ENCODE peak calls at places on chromosomes 7 and 10, in six cellular contexts. V, A, G, J, L and I are unnamed samples.
A peak's percentile ranks its signal among the peaks of the same experiment; 100 is the strongest.

GRCh38 chr10:61896854-61897661 is 4.4 kb upstream of the ARID5B start:
- DNase-seq in J (peak; percentile 88), G (peak; percentile 79), L (peak; percentile 85), V (peak; percentile 89), A (peak; percentile 74), I (peak; percentile 67)

GRCh38 chr7:45888185-45888992 is at the start of gene IGFBP1:
- DNase-seq in A (peak; percentile 95), G (peak; percentile 60), V (no peak), L (no peak), J (no peak), I (peak; percentile 83)

GRCh38 chr10:718143-718700 is 28.8 kb upstream of the DIP2C start:
- DNase-seq in G (no peak), V (no peak), A (peak; percentile 36), L (no peak), J (no peak), I (no peak)

GRCh38 chr10:44818721-44819127 is 92.4 kb upstream of the TMEM72 start:
- DNase-seq in J (no peak), V (no peak), G (no peak), A (no peak), L (no peak), I (no peak)

GRCh38 chr10:97020452-97021400 is 165.0 kb downstream of the SLIT1 start:
- DNase-seq in V (no peak), J (no peak), A (no peak), L (no peak), G (no peak), I (no peak)

GRCh38 chr10:29496341-29497162 is 138.2 kb downstream of the SVIL start:
- DNase-seq in G (peak; percentile 97), L (no peak), A (peak; percentile 49), J (peak; percentile 74), V (peak; percentile 73), I (peak; percentile 84)

GRCh38 chr7:115293628-115294236 is 371.8 kb downstream of the MDFIC start:
- DNase-seq in A (no peak), L (no peak), J (no peak), V (no peak), G (no peak), I (no peak)

GRCh38 chr10:133311570-133311969 is 2.9 kb downstream of the ZNF511 start:
- DNase-seq in J (no peak), A (no peak), V (no peak), G (no peak), L (no peak), I (no peak)

GRCh38 chr10:30986027-30986672 is 45.5 kb downstream of the ZNF438 start:
- DNase-seq in L (no peak), V (no peak), G (no peak), A (no peak), J (no peak), I (no peak)

GRCh38 chr10:131233611-131234258 is 77.8 kb downstream of the TCERG1L start:
- DNase-seq in G (no peak), L (no peak), J (no peak), A (no peak), V (no peak), I (no peak)

GRCh38 chr7:69819306-69819705 is 221.0 kb downstream of the AUTS2 start:
- DNase-seq in V (no peak), J (no peak), L (no peak), A (no peak), G (no peak), I (no peak)

GRCh38 chr7:41336981-41337380 is 365.9 kb downstream of the INHBA start:
- DNase-seq in L (no peak), J (no peak), G (no peak), V (no peak), A (no peak), I (no peak)

GRCh38 chr10:86346169-86346793 is 20.3 kb downstream of the GRID1 start:
- DNase-seq in J (no peak), V (no peak), L (no peak), G (no peak), A (no peak), I (peak; percentile 92)

GRCh38 chr10:115936926-115937755 is 335.9 kb downstream of the GFRA1 start:
- DNase-seq in A (no peak), J (no peak), L (no peak), G (no peak), V (no peak), I (no peak)

GRCh38 chr10:102633282-102633681 is 11.0 kb upstream of the TRIM8 start:
- DNase-seq in G (no peak), L (no peak), J (no peak), A (no peak), V (no peak), I (no peak)

GRCh38 chr10:118568327-118568848 is 27.1 kb downstream of the PRLHR start:
- DNase-seq in A (peak; percentile 59), V (peak; percentile 58), L (peak; percentile 17), G (peak; percentile 54), J (peak; percentile 48), I (peak; percentile 63)

GRCh38 chr7:45863715-45864114 is 9.2 kb downstream of the CCDC201 start:
- DNase-seq in A (peak; percentile 23), J (no peak), V (no peak), G (peak; percentile 69), L (no peak), I (no peak)

GRCh38 chr7:83751217-83751616 is 102.3 kb upstream of the SEMA3E start:
- DNase-seq in L (no peak), V (no peak), A (no peak), J (no peak), G (no peak), I (no peak)

GRCh38 chr7:156194813-156195212 is 382.6 kb upstream of the SHH start:
- DNase-seq in L (no peak), A (no peak), G (no peak), J (no peak), V (no peak), I (no peak)

GRCh38 chr10:22598488-22598887 is 115.9 kb downstream of the PIP4K2A start:
- DNase-seq in J (peak; percentile 27), G (no peak), A (no peak), V (no peak), L (no peak), I (peak; percentile 45)

GRCh38 chr7:141889323-141889722 is 26.9 kb upstream of the OR9A4 start:
- DNase-seq in V (no peak), A (no peak), G (no peak), J (no peak), L (no peak), I (no peak)
- TF ChIP-seq RAD21 in V (no peak), A (no peak), G (no peak), J (no peak), L (no peak), I (no peak)

GRCh38 chr7:12235970-12236369 is 24.9 kb downstream of the TMEM106B start:
- DNase-seq in G (no peak), L (no peak), J (no peak), A (no peak), V (no peak), I (no peak)

GRCh38 chr7:12237007-12237406 is 25.9 kb downstream of the TMEM106B start:
- DNase-seq in J (no peak), A (no peak), L (no peak), V (no peak), G (no peak), I (no peak)

GRCh38 chr7:12244694-12245093 is 33.6 kb downstream of the TMEM106B start:
- DNase-seq in G (no peak), J (no peak), L (no peak), A (no peak), V (no peak), I (no peak)

GRCh38 chr7:12244129-12244528 is 33.0 kb downstream of the TMEM106B start:
- DNase-seq in J (peak; percentile 10), G (peak; percentile 47), A (peak; percentile 43), L (no peak), V (peak; percentile 10), I (peak; percentile 22)

DNA sequence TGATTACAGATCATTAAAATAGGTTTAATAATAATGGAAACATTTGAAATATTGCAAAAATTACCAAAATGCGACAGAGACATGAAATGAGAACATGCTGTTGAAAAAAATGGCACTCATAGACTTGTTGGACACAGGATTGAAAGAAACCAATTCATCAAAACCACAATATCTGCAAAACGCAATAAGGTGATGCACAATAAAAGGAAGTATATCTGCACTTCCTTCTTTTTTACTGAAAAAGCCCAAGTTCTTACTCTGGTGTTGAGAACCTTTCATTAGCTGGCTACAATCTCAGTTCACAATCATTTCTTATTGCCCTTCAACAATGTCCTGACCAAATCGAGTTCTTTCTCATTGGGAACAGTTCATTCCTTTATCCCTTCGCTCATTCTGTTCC is 28.7 kb downstream of the TMEM106B start:
- DNase-seq in G (no peak), J (no peak), V (no peak), L (no peak), A (no peak), I (no peak)
- TF ChIP-seq RFX5 in G (no peak), J (no peak), V (no peak), L (no peak), A (no peak), I (no peak)

DNA sequence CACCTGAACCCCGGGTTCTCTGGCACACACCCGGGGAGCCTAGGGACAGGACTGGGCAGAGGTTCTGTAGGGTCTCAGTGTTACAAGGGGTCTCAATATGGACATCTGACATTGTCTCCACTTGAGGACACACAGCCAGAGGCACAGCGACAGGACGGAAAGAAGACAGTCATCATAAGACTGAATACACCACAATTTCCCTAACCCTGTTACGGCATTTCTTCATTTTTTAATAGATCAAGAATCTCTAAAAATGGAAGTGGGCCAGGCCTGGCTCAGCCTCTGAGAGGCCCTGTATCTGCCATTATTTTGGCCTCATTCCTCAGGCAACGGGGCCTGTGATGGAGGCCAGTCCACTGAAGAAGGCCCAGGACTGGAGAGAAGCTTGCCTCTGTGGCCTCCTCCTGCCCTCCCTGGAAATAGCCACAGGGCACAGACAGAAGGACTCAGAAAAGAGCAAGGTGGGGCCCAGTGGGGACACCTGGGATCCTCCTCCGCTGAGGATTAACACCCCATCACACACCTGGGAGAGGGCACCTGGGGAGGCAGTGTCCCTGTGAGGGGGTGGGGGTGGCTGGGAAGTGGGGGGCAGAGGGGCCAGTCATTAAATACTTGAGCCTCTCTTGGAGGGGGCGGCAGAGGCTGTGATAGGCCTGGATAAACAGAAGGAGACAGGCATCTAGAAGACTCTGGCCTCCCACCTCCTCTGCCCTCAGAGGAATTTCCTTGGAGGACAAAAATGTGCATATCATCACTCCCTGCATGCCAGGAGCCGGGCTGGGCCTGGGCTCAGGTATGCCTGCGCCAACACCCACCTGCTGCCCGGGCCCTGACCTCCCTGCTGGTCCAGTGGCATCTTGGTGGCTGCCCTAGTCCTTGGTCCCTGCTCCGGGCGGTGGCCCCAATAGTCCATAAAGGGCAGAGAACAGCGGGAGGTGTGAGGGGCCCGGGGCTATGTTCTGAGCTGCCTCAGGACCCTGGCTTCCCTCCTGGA is 8.0 kb downstream of the SPOCK2 start:
- DNase-seq in L (no peak), V (no peak), G (peak; percentile 45), J (no peak), A (no peak), I (no peak)
- TF ChIP-seq CHD2 in L (no peak), V (no peak), G (no peak), J (no peak), A (no peak), I (no peak)

GRCh38 chr10:69910566-69910965 is 108.9 kb downstream of the COL13A1 start:
- DNase-seq in V (no peak), A (no peak), G (no peak), J (no peak), L (no peak), I (no peak)

GRCh38 chr10:69913586-69913985 is 111.9 kb downstream of the COL13A1 start:
- DNase-seq in G (no peak), A (no peak), L (no peak), V (no peak), J (peak; percentile 36), I (no peak)

GRCh38 chr10:69912584-69912983 is 110.9 kb downstream of the COL13A1 start:
- DNase-seq in V (no peak), A (no peak), J (no peak), G (no peak), L (no peak), I (no peak)

GRCh38 chr10:69914373-69915268 is 112.9 kb downstream of the COL13A1 start:
- DNase-seq in L (no peak), G (peak; percentile 93), A (peak; percentile 45), J (peak; percentile 87), V (peak; percentile 74), I (peak; percentile 87)

GRCh38 chr10:69911571-69912528 is 110.1 kb downstream of the COL13A1 start:
- DNase-seq in G (no peak), J (no peak), A (no peak), L (no peak), V (no peak), I (no peak)
- TF ChIP-seq RAD21 in G (no peak), J (no peak), A (no peak), L (no peak), V (no peak), I (no peak)